ENCODE peak calls at places on chromosome 12, in four cellular contexts. X is mesendoderm, M is fibroblast of lung, L is RWPE1. G is an unnamed sample.

GRCh38 chr12:113136990-113137511 is 1.5 kb upstream of the RASAL1 start:
- DNase-seq in X (no peak), M (no peak), L (no peak), G (no peak)

GRCh38 chr12:69900720-69901131 is 75.7 kb downstream of the MYRFL start:
- DNase-seq in X (peak; percentile 87), M (peak; percentile 68), L (peak; percentile 47), G (peak; percentile 28)

GRCh38 chr12:88181881-88182280 is 39.8 kb downstream of the TMTC3 start:
- DNase-seq in X (peak; percentile 56), M (no peak), L (no peak), G (no peak)

GRCh38 chr12:87982208-87982607 is 47.0 kb downstream of the C12orf50 start:
- DNase-seq in X (no peak), M (peak; percentile 50), L (no peak), G (no peak)

GRCh38 chr12:5166976-5167375 is 123.3 kb downstream of the KCNA5 start:
- DNase-seq in X (peak; percentile 13), M (peak; percentile 91), L (no peak), G (no peak)

GRCh38 chr12:103855896-103856657 is 15.0 kb upstream of the NT5DC3 start:
- DNase-seq in X (no peak), M (no peak), L (no peak), G (no peak)

GRCh38 chr12:27236498-27236897 is 7.6 kb upstream of the STK38L start:
- DNase-seq in X (no peak), M (no peak), L (no peak), G (no peak)

GRCh38 chr12:18591473-18591872 is 146.3 kb downstream of the PLCZ1 start:
- DNase-seq in X (no peak), M (no peak), L (no peak), G (no peak)

GRCh38 chr12:47876404-47876960 is 28.3 kb downstream of the VDR start:
- DNase-seq in X (no peak), M (no peak), L (peak; percentile 39), G (no peak)
- H3K27ac ChIP-seq in X (no peak overlapping the region), M (no peak overlapping the region), L (peak overlapping the region; percentile 60), G (no peak overlapping the region)

GRCh38 chr12:49843871-49844437 is 1.0 kb upstream of the BCDIN3D start:
- DNase-seq in X (no peak), M (no peak), L (no peak), G (no peak)
- H3K27ac ChIP-seq in X (no peak overlapping the region), M (no peak overlapping the region), L (peak overlapping the region; percentile 97), G (no peak overlapping the region)

DNA sequence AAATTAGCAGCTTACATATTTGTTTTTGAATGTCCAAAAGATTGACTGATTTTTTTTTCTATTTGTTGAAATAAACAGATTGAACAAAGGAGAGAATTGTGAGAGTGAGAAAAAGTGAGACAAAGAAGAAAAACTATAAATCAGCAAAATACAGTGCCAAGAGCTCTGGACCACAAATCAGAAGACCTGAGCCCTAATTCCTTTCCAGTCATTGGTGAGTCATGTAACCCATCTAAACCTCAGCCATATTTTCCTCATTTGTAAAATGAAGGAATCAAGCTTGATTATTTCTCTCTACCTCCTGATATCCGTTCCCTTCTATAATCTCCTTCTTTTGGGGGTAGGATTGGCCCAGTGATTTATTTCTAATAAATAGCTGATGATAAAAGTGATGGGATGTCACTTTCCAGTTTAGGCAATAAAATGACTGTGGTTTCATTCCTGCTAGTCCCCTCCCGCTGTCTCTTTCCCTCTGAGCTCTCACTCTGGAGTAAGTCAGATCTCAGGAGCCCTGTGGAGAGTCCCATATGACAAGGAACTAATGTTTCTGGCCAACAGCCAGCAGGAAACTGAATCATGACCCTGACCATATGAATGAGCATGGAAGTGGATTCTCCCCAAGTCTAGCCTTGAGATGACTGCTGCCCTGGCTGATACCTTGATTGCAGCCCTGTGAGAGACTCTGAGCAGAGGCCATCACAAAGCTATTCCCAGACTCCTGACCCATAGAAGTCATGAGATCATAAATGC is 218.9 kb downstream of the ACSS3 start:
- DNase-seq in X (no peak), M (peak; percentile 30), L (no peak), G (no peak)
- H3K27ac ChIP-seq in X (no peak overlapping the region), M (no peak overlapping the region), L (no peak overlapping the region), G (no peak overlapping the region)

GRCh38 chr12:105221588-105222325 is 14.2 kb downstream of the APPL2 start:
- DNase-seq in X (no peak), M (no peak), L (no peak), G (no peak)

GRCh38 chr12:105220150-105220928 is 15.6 kb downstream of the APPL2 start:
- DNase-seq in X (no peak), M (no peak), L (no peak), G (no peak)

GRCh38 chr12:105218434-105218833 is 17.5 kb downstream of the APPL2 start:
- DNase-seq in X (no peak), M (no peak), L (no peak), G (no peak)

GRCh38 chr12:105220929-105221290 is 15.1 kb downstream of the APPL2 start:
- DNase-seq in X (no peak), M (no peak), L (no peak), G (no peak)

DNA sequence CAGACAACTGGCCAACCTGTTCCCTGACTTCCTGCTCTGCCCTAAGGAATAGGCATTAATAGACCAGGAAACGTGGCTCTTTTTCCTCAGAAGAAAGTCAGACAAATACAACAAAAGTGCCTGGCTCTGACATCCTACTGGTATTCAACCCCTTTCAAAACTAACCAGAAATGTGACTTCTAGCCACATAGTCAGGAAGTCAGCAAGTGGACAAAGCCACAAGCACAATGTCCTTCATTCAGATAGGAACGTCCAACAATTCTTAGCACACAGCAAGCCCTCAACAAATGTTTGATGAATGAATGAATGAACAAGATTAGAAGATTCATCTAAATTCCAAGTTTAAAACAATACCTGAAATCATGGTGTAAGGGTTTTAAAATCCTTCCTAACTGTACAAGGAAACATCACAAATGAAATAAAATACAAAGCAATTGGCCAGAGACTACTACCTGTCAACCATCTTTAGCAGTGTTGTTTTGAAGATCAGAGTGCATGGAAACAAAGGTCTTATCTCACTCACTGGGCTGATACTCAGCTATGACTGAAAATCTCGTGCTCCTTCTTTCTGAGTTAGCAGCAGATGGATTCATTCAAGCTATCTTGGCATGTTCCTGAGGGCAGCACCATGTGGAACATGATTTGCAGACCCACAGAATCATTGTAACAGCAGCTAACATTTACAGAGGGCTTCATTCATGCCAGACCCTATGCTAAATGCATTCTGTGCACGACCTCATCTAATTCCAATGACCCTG is 16.5 kb downstream of the APPL2 start:
- DNase-seq in X (no peak), M (peak; percentile 26), L (no peak), G (no peak)
- H3K27ac ChIP-seq in X (no peak overlapping the region), M (no peak overlapping the region), L (no peak overlapping the region), G (no peak overlapping the region)

GRCh38 chr12:56804684-56805083 is 41.6 kb downstream of the HSD17B6 start:
- DNase-seq in X (no peak), M (no peak), L (no peak), G (no peak)

GRCh38 chr12:56806303-56806702 is 43.2 kb downstream of the HSD17B6 start:
- DNase-seq in X (no peak), M (no peak), L (no peak), G (no peak)

GRCh38 chr12:56804169-56804568 is 41.0 kb downstream of the HSD17B6 start:
- DNase-seq in X (no peak), M (no peak), L (no peak), G (no peak)

GRCh38 chr12:56803750-56804149 is 40.6 kb downstream of the HSD17B6 start:
- DNase-seq in X (no peak), M (no peak), L (no peak), G (no peak)

DNA sequence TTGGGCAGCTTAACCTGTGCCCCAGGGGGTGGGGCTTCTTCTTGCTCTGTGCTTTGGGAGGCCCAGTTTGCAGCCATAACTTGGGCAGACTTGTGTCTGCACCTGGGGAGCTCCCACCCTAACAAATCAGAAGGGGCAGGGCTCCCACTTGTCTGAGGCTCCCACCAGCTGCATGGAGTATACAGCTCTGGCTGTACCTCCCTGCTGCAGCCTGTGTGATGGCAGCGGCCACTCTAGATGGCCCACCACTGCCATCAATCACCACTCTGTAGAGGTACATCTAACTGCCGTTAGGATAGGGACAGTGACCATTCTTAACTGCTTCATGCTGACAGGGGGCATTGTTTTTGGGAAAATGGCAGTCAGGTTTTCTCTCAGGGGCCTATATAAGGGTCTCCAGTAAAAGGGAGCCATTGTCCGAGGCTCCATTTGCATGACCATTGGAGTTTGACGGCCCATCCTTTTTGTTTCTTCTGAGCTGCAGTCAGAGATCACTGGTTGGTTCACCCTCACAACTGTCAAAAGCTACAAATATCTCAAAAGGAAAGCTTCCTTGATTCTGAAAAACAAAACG is 42.2 kb downstream of the HSD17B6 start:
- DNase-seq in X (no peak), M (no peak), L (no peak), G (no peak)
- H3K27ac ChIP-seq in X (no peak overlapping the region), M (no peak overlapping the region), L (no peak overlapping the region), G (no peak overlapping the region)

DNA sequence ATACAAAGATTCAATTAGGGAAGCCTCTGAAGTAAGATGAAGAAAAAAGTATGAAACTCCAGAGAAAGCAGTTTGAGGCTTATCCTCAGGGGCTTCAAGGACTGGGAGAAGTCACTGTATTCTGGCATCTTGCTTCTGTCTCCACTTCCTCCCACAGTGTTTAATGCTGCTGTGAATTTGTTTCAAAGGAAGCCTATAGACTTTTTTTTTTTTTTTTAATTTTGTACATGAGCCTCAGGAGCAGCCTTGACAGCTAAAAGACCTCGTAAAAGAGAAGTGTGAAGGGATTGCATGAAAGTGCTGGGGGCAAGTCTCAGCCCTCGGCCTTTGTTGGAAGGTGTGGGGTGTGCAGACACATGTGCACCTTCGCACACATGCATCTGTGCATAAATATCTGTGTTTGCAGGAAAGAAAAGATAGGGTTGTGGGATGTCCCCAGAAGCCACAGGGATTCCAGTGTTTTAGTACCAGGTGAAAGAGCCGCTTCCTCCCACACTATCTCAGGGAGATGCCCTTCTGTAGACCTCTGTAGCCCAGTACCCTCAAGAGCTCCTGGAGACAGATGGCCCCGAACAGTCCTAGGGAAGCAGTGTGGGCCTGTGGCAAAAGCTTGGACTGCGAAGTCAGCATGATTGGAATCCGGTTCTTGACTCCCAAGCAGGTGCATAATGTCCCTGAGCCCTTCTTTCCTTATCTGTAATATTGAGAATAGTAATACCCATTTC is 193.5 kb upstream of the BCL2L14 start:
- DNase-seq in X (no peak), M (no peak), L (no peak), G (no peak)
- H3K27ac ChIP-seq in X (no peak overlapping the region), M (no peak overlapping the region), L (peak overlapping the region; percentile 35), G (no peak overlapping the region)

DNA sequence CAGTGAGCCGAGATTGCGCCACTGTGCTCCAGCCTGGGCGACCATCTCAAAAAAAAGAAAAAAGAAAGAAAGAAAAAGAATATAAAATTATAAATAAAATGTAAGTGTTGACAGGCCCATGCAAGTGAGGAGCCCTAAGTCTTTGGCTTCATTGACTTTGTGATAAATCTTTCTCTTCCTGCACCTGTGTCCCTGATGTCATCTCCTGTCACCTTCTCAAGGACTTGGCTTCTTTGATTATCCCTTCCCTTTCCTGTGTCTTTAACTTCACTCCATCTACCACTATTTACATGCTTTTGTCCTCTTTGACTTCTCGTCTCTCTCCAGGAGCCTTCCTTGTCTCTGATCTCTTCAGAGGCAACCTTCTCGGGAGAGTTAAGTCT is 33.6 kb upstream of the WNK1 start:
- DNase-seq in X (no peak), M (no peak), L (no peak), G (no peak)
- H3K27ac ChIP-seq in X (no peak overlapping the region), M (no peak overlapping the region), L (no peak overlapping the region), G (no peak overlapping the region)

G was measured in CD4-positive, alpha-beta T cell.